ENCODE peak calls at places on chromosome 17, in six cellular contexts. D is A549, S is left lung, C is AG09309, P is AG10803, L is MM.1S. R is an unnamed sample.

GRCh38 chr17:40560592-40561293 is 4.5 kb downstream of the CCR7 start:
- DNase-seq in C (no peak), S (no peak), D (no peak), L (peak), P (peak), R (peak)

GRCh38 chr17:39980402-39981206 is at the start of gene PSMD3:
- DNase-seq in D (peak), C (peak), P (peak), S (peak), L (peak), R (peak)

GRCh38 chr17:48915459-48916282 is 7.5 kb downstream of the UBE2Z start:
- DNase-seq in D (peak), L (peak), S (no peak), P (peak), C (peak), R (peak)

GRCh38 chr17:71260366-71260765 is 860.5 kb upstream of the SOX9 start:
- DNase-seq in L (no peak), C (peak), D (no peak), S (no peak), P (peak), R (peak)

GRCh38 chr17:53950207-53950857 is 127.6 kb downstream of the KIF2B start:
- DNase-seq in D (peak), S (no peak), C (no peak), L (peak), P (no peak), R (no peak)

GRCh38 chr17:30237296-30238002 is 2.0 kb upstream of the SLC6A4 start:
- DNase-seq in D (no peak), S (no peak), L (no peak), P (no peak), C (no peak), R (no peak)

GRCh38 chr17:6596511-6596910 is 40.2 kb upstream of the PITPNM3 start:
- DNase-seq in L (no peak), C (no peak), P (no peak), S (no peak), D (no peak), R (no peak)

GRCh38 chr17:78416791-78417530 is 38.5 kb downstream of the PGS1 start:
- DNase-seq in L (no peak), P (no peak), S (peak), C (no peak), D (no peak), R (no peak)

GRCh38 chr17:78343099-78343432 is 16.8 kb downstream of the SOCS3 start:
- DNase-seq in S (peak), P (peak), D (no peak), C (no peak), L (no peak), R (peak)

GRCh38 chr17:66310528-66311148 is 8.2 kb downstream of the PRKCA start:
- DNase-seq in C (no peak), L (no peak), P (no peak), D (peak), S (no peak), R (no peak)

GRCh38 chr17:33200587-33200986 is 92.5 kb downstream of the ASIC2 start:
- DNase-seq in P (no peak), L (no peak), S (no peak), C (no peak), D (peak), R (no peak)

GRCh38 chr17:918102-918740 is 61.4 kb downstream of the NXN start:
- DNase-seq in L (no peak), S (peak), C (no peak), P (peak), D (no peak), R (no peak)

GRCh38 chr17:29376667-29377268 is 13.4 kb upstream of the TAOK1 start:
- DNase-seq in D (peak), L (no peak), S (no peak), C (peak), P (peak), R (peak)

GRCh38 chr17:60065867-60066266 is 12.9 kb downstream of the HEATR6 start:
- DNase-seq in P (no peak), C (no peak), D (no peak), L (no peak), S (no peak), R (no peak)

DNA sequence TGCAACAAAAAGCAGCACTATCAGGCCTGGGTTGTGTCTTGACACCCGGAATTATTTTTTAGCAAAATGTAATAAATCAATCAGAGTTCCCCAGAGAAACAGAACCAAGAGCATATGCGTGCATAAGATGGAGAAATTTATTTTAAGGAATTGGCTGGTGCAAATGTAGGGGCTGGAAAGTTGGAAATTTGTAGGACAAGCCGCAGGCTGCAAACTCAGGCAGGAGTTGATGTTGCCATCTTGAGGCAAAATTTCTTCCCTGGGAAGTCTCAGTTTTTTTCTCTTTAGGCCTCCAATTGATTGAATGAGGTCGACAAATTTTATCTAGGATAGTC is 158.9 kb upstream of the FAM20A start:
- DNase-seq in P (no peak), S (no peak), C (no peak), D (no peak), L (no peak), R (no peak)
- TF ChIP-seq CTCF in P (no peak), S (no peak), C (no peak), D (peak), L (no peak), R (no peak)

GRCh38 chr17:81309859-81310839 is 15.0 kb upstream of the SLC38A10 start:
- DNase-seq in L (no peak), D (no peak), S (peak), P (no peak), C (no peak), R (no peak)
- TF ChIP-seq CTCF in L (no peak), D (no peak), S (no peak), P (no peak), C (no peak), R (no peak)

GRCh38 chr17:3692346-3692745 is 3.6 kb downstream of the P2RX5 start:
- DNase-seq in L (no peak), D (no peak), C (no peak), S (no peak), P (no peak), R (no peak)
- TF ChIP-seq CTCF in L (peak), D (no peak), C (no peak), S (no peak), P (no peak), R (peak)

GRCh38 chr17:74568116-74568873 is 986 bp upstream of the CD300H start:
- DNase-seq in C (no peak), D (no peak), L (no peak), S (no peak), P (peak), R (no peak)

GRCh38 chr17:74565116-74565515 is 2.2 kb downstream of the CD300H start:
- DNase-seq in S (no peak), C (no peak), P (no peak), L (no peak), D (no peak), R (no peak)

GRCh38 chr17:74569001-74569391 is 1.7 kb upstream of the CD300H start:
- DNase-seq in S (no peak), P (no peak), L (no peak), C (no peak), D (no peak), R (no peak)

GRCh38 chr17:74567397-74567796 is at the start of gene CD300H:
- DNase-seq in P (no peak), C (no peak), S (no peak), L (no peak), D (no peak), R (no peak)

GRCh38 chr17:74566132-74566753 is 1.1 kb downstream of the CD300H start:
- DNase-seq in P (peak), L (peak), S (no peak), C (no peak), D (peak), R (no peak)
- TF ChIP-seq CTCF in P (peak), L (peak), S (peak), C (peak), D (peak), R (peak)

DNA sequence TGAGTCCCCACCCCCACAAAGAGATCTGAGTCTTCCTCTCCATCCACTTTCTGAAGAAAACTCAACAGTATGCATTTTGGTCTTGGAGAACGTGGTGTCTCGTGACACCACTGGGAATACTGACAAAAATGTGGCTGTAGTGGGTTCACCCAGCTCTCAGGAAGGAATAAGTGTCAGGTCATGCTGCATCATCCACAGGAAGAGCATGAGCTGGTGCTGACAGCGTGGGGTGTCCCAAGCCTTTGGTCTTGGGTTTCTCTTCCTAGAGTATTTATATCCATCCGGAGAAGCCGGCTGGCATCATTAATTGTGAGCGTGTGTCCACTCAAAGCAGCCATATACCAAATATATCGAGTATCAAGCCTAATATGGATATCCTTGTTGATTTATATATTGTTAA is 55.9 kb downstream of the C17orf67 start:
- DNase-seq in C (no peak), D (no peak), S (no peak), L (no peak), P (peak), R (no peak)
- TF ChIP-seq CTCF in C (no peak), D (no peak), S (no peak), L (no peak), P (no peak), R (no peak)

GRCh38 chr17:16997514-16998429 is 25.9 kb upstream of the TNFRSF13B start:
- DNase-seq in P (no peak), L (no peak), D (peak), C (no peak), S (peak), R (no peak)
- TF ChIP-seq CTCF in P (no peak), L (peak), D (peak), C (no peak), S (no peak), R (peak)

GRCh38 chr17:4509402-4509801 is 10.7 kb downstream of the SPNS2 start:
- DNase-seq in L (peak), S (no peak), P (no peak), D (no peak), C (no peak), R (peak)
- TF ChIP-seq CTCF in L (no peak), S (no peak), P (no peak), D (no peak), C (no peak), R (no peak)

GRCh38 chr17:37087683-37088082 is 138.9 kb downstream of the AATF start:
- DNase-seq in S (no peak), D (no peak), P (no peak), L (no peak), C (no peak), R (no peak)

GRCh38 chr17:37090941-37091340 is 142.2 kb downstream of the AATF start:
- DNase-seq in C (no peak), L (no peak), D (no peak), S (no peak), P (no peak), R (no peak)

GRCh38 chr17:37089998-37090397 is 141.2 kb downstream of the AATF start:
- DNase-seq in D (no peak), S (no peak), C (no peak), L (peak), P (no peak), R (no peak)

GRCh38 chr17:37088459-37088858 is 139.7 kb downstream of the AATF start:
- DNase-seq in S (no peak), P (no peak), L (no peak), D (no peak), C (no peak), R (no peak)

GRCh38 chr17:37088913-37089312 is 140.2 kb downstream of the AATF start:
- DNase-seq in L (no peak), S (no peak), P (no peak), D (no peak), C (no peak), R (no peak)
- TF ChIP-seq CTCF in L (no peak), S (no peak), P (no peak), D (no peak), C (no peak), R (peak)

R was measured in astrocyte of the cerebellum.